ENCODE peak calls at places on chromosomes 2 and 18, in six cellular contexts. One of them, this sample, is unnamed.

GRCh38 chr2:176502619-176503018 is 233.4 kb downstream of the MTX2 start:
- DNase-seq in stimulated activated CD4-positive, alpha-beta T cell treated with anti-CD3 and anti-CD28 coated beads, Interleukin-1b, Interleukin-23, amount 100 ng/mL, for 48 hours: no peak
- DNase-seq in NCI-H2029 treated with DMSO at 0.1 percent for 48 hours: peak
- DNase-seq in HL-60: no peak
- DNase-seq in A172: no peak
- DNase-seq in activated T-cell treated with anti-CD3 and anti-CD28 coated beads, Interleukin-2, amount 50 U/mL, for 72 hours: no peak
- DNase-seq in this sample: no peak

GRCh38 chr18:31244737-31245432 is 73.1 kb upstream of the DSG1 start:
- DNase-seq in NCI-H2029 treated with DMSO at 0.1 percent for 48 hours: no peak
- DNase-seq in activated T-cell treated with anti-CD3 and anti-CD28 coated beads, Interleukin-2, amount 50 U/mL, for 72 hours: no peak
- DNase-seq in A172: no peak
- DNase-seq in HL-60: no peak
- DNase-seq in stimulated activated CD4-positive, alpha-beta T cell treated with anti-CD3 and anti-CD28 coated beads, Interleukin-1b, Interleukin-23, amount 100 ng/mL, for 48 hours: no peak
- DNase-seq in this sample: no peak

GRCh38 chr2:12416600-12416999 is 300.1 kb upstream of the TRIB2 start:
- DNase-seq in HL-60: peak
- DNase-seq in NCI-H2029 treated with DMSO at 0.1 percent for 48 hours: no peak
- DNase-seq in activated T-cell treated with anti-CD3 and anti-CD28 coated beads, Interleukin-2, amount 50 U/mL, for 72 hours: peak
- DNase-seq in A172: peak
- DNase-seq in stimulated activated CD4-positive, alpha-beta T cell treated with anti-CD3 and anti-CD28 coated beads, Interleukin-1b, Interleukin-23, amount 100 ng/mL, for 48 hours: peak
- DNase-seq in this sample: no peak

GRCh38 chr18:36559458-36559857 is 261.9 kb downstream of the FHOD3 start:
- DNase-seq in A172: no peak
- DNase-seq in activated T-cell treated with anti-CD3 and anti-CD28 coated beads, Interleukin-2, amount 50 U/mL, for 72 hours: no peak
- DNase-seq in stimulated activated CD4-positive, alpha-beta T cell treated with anti-CD3 and anti-CD28 coated beads, Interleukin-1b, Interleukin-23, amount 100 ng/mL, for 48 hours: no peak
- DNase-seq in NCI-H2029 treated with DMSO at 0.1 percent for 48 hours: no peak
- DNase-seq in HL-60: no peak
- DNase-seq in this sample: no peak

GRCh38 chr2:187783446-187783845 is 229.2 kb upstream of the TFPI start:
- DNase-seq in stimulated activated CD4-positive, alpha-beta T cell treated with anti-CD3 and anti-CD28 coated beads, Interleukin-1b, Interleukin-23, amount 100 ng/mL, for 48 hours: no peak
- DNase-seq in A172: no peak
- DNase-seq in activated T-cell treated with anti-CD3 and anti-CD28 coated beads, Interleukin-2, amount 50 U/mL, for 72 hours: no peak
- DNase-seq in HL-60: no peak
- DNase-seq in NCI-H2029 treated with DMSO at 0.1 percent for 48 hours: no peak
- DNase-seq in this sample: no peak

GRCh38 chr2:200728630-200729029 is 83.1 kb upstream of the BZW1 start:
- DNase-seq in activated T-cell treated with anti-CD3 and anti-CD28 coated beads, Interleukin-2, amount 50 U/mL, for 72 hours: no peak
- DNase-seq in A172: no peak
- DNase-seq in NCI-H2029 treated with DMSO at 0.1 percent for 48 hours: no peak
- DNase-seq in HL-60: no peak
- DNase-seq in stimulated activated CD4-positive, alpha-beta T cell treated with anti-CD3 and anti-CD28 coated beads, Interleukin-1b, Interleukin-23, amount 100 ng/mL, for 48 hours: no peak
- DNase-seq in this sample: no peak

GRCh38 chr2:10239561-10239967 is 63.1 kb upstream of the HPCAL1 start:
- DNase-seq in NCI-H2029 treated with DMSO at 0.1 percent for 48 hours: no peak
- DNase-seq in stimulated activated CD4-positive, alpha-beta T cell treated with anti-CD3 and anti-CD28 coated beads, Interleukin-1b, Interleukin-23, amount 100 ng/mL, for 48 hours: no peak
- DNase-seq in A172: no peak
- DNase-seq in HL-60: peak
- DNase-seq in activated T-cell treated with anti-CD3 and anti-CD28 coated beads, Interleukin-2, amount 50 U/mL, for 72 hours: no peak
- DNase-seq in this sample: peak

GRCh38 chr2:213559053-213559452 is 274.8 kb downstream of the SPAG16 start:
- DNase-seq in A172: no peak
- DNase-seq in HL-60: no peak
- DNase-seq in stimulated activated CD4-positive, alpha-beta T cell treated with anti-CD3 and anti-CD28 coated beads, Interleukin-1b, Interleukin-23, amount 100 ng/mL, for 48 hours: no peak
- DNase-seq in NCI-H2029 treated with DMSO at 0.1 percent for 48 hours: no peak
- DNase-seq in activated T-cell treated with anti-CD3 and anti-CD28 coated beads, Interleukin-2, amount 50 U/mL, for 72 hours: no peak
- DNase-seq in this sample: no peak

GRCh38 chr2:177476897-177477296 is 84.3 kb downstream of the AGPS start:
- DNase-seq in A172: no peak
- DNase-seq in stimulated activated CD4-positive, alpha-beta T cell treated with anti-CD3 and anti-CD28 coated beads, Interleukin-1b, Interleukin-23, amount 100 ng/mL, for 48 hours: no peak
- DNase-seq in activated T-cell treated with anti-CD3 and anti-CD28 coated beads, Interleukin-2, amount 50 U/mL, for 72 hours: no peak
- DNase-seq in HL-60: no peak
- DNase-seq in NCI-H2029 treated with DMSO at 0.1 percent for 48 hours: no peak
- DNase-seq in this sample: no peak

GRCh38 chr2:69993708-69994107 is 32.3 kb upstream of the ASPRV1 start:
- DNase-seq in activated T-cell treated with anti-CD3 and anti-CD28 coated beads, Interleukin-2, amount 50 U/mL, for 72 hours: no peak
- DNase-seq in A172: no peak
- DNase-seq in stimulated activated CD4-positive, alpha-beta T cell treated with anti-CD3 and anti-CD28 coated beads, Interleukin-1b, Interleukin-23, amount 100 ng/mL, for 48 hours: no peak
- DNase-seq in NCI-H2029 treated with DMSO at 0.1 percent for 48 hours: no peak
- DNase-seq in HL-60: no peak
- DNase-seq in this sample: no peak

GRCh38 chr2:232528746-232529445 is 2.9 kb downstream of the CHRND start:
- DNase-seq in stimulated activated CD4-positive, alpha-beta T cell treated with anti-CD3 and anti-CD28 coated beads, Interleukin-1b, Interleukin-23, amount 100 ng/mL, for 48 hours: no peak
- DNase-seq in A172: peak
- DNase-seq in NCI-H2029 treated with DMSO at 0.1 percent for 48 hours: no peak
- DNase-seq in HL-60: no peak
- DNase-seq in activated T-cell treated with anti-CD3 and anti-CD28 coated beads, Interleukin-2, amount 50 U/mL, for 72 hours: no peak
- DNase-seq in this sample: no peak